ENCODE peak calls at places on chromosomes 4 and X, in six cellular contexts. One of them, this sample, is unnamed.

GRCh38 chr4:143025111-143025704 is 159.5 kb upstream of the USP38 start:
- DNase-seq in NCI-H1092: no peak
- DNase-seq in type B pancreatic cell: no peak
- DNase-seq in activated CD4-positive, alpha-beta T cell treated with anti-CD3 and anti-CD28 coated beads for 24 hours: no peak
- DNase-seq in C1 segment of cervical spinal cord: no peak
- DNase-seq in neural progenitor cell: peak; percentile 54
- DNase-seq in this sample: peak; percentile 65

GRCh38 chr4:40152642-40153041 is 44.2 kb upstream of the RHOH start:
- DNase-seq in NCI-H1092: no peak
- DNase-seq in type B pancreatic cell: no peak
- DNase-seq in activated CD4-positive, alpha-beta T cell treated with anti-CD3 and anti-CD28 coated beads for 24 hours: no peak
- DNase-seq in C1 segment of cervical spinal cord: no peak
- DNase-seq in neural progenitor cell: no peak
- DNase-seq in this sample: no peak

GRCh38 chr4:153407906-153408305 is 58.3 kb upstream of the TMEM131L start:
- DNase-seq in NCI-H1092: no peak
- DNase-seq in type B pancreatic cell: no peak
- DNase-seq in activated CD4-positive, alpha-beta T cell treated with anti-CD3 and anti-CD28 coated beads for 24 hours: no peak
- DNase-seq in C1 segment of cervical spinal cord: no peak
- DNase-seq in neural progenitor cell: no peak
- DNase-seq in this sample: no peak

GRCh38 chr4:548976-549375 is 27.1 kb downstream of the TMEM271 start:
- DNase-seq in NCI-H1092: no peak
- DNase-seq in type B pancreatic cell: no peak
- DNase-seq in activated CD4-positive, alpha-beta T cell treated with anti-CD3 and anti-CD28 coated beads for 24 hours: no peak
- DNase-seq in C1 segment of cervical spinal cord: no peak
- DNase-seq in neural progenitor cell: no peak
- DNase-seq in this sample: peak; percentile 14

GRCh38 chr4:185456131-185456530 is 15.4 kb downstream of the CCDC110 start:
- DNase-seq in NCI-H1092: no peak
- DNase-seq in type B pancreatic cell: no peak
- DNase-seq in activated CD4-positive, alpha-beta T cell treated with anti-CD3 and anti-CD28 coated beads for 24 hours: no peak
- DNase-seq in C1 segment of cervical spinal cord: no peak
- DNase-seq in neural progenitor cell: no peak
- DNase-seq in this sample: no peak

GRCh38 chrX:153703036-153703370 is 15.3 kb downstream of the SLC6A8 start:
- DNase-seq in NCI-H1092: no peak
- DNase-seq in type B pancreatic cell: no peak
- DNase-seq in activated CD4-positive, alpha-beta T cell treated with anti-CD3 and anti-CD28 coated beads for 24 hours: no peak
- DNase-seq in C1 segment of cervical spinal cord: no peak
- DNase-seq in neural progenitor cell: no peak
- DNase-seq in this sample: no peak

GRCh38 chrX:25013593-25014365 is 2.0 kb downstream of the ARX start:
- DNase-seq in NCI-H1092: no peak
- DNase-seq in type B pancreatic cell: no peak
- DNase-seq in activated CD4-positive, alpha-beta T cell treated with anti-CD3 and anti-CD28 coated beads for 24 hours: no peak
- DNase-seq in C1 segment of cervical spinal cord: no peak
- DNase-seq in neural progenitor cell: peak; percentile 62
- DNase-seq in this sample: no peak

GRCh38 chrX:18890724-18891560 is 93.0 kb downstream of the PHKA2 start:
- DNase-seq in NCI-H1092: no peak
- DNase-seq in type B pancreatic cell: no peak
- DNase-seq in activated CD4-positive, alpha-beta T cell treated with anti-CD3 and anti-CD28 coated beads for 24 hours: no peak
- DNase-seq in C1 segment of cervical spinal cord: no peak
- DNase-seq in neural progenitor cell: no peak
- DNase-seq in this sample: no peak

GRCh38 chrX:107629533-107629909 is 1.2 kb downstream of the PRPS1 start:
- DNase-seq in NCI-H1092: no peak
- DNase-seq in type B pancreatic cell: no peak
- DNase-seq in activated CD4-positive, alpha-beta T cell treated with anti-CD3 and anti-CD28 coated beads for 24 hours: no peak
- DNase-seq in C1 segment of cervical spinal cord: peak; percentile 0
- DNase-seq in neural progenitor cell: peak; percentile 56
- DNase-seq in this sample: peak; percentile 13

GRCh38 chrX:52874661-52875060 is 6.8 kb upstream of the XAGE3 start:
- DNase-seq in NCI-H1092: no peak
- DNase-seq in type B pancreatic cell: no peak
- DNase-seq in activated CD4-positive, alpha-beta T cell treated with anti-CD3 and anti-CD28 coated beads for 24 hours: no peak
- DNase-seq in C1 segment of cervical spinal cord: no peak
- DNase-seq in neural progenitor cell: no peak
- DNase-seq in this sample: no peak

GRCh38 chrX:99820197-99820596 is 589.9 kb downstream of the PCDH19 start:
- DNase-seq in NCI-H1092: no peak
- DNase-seq in type B pancreatic cell: no peak
- DNase-seq in activated CD4-positive, alpha-beta T cell treated with anti-CD3 and anti-CD28 coated beads for 24 hours: no peak
- DNase-seq in C1 segment of cervical spinal cord: no peak
- DNase-seq in neural progenitor cell: no peak
- DNase-seq in this sample: no peak

GRCh38 chrX:93538575-93538974 is 134.8 kb downstream of the NAP1L3 start:
- DNase-seq in NCI-H1092: no peak
- DNase-seq in type B pancreatic cell: no peak
- DNase-seq in activated CD4-positive, alpha-beta T cell treated with anti-CD3 and anti-CD28 coated beads for 24 hours: no peak
- DNase-seq in C1 segment of cervical spinal cord: no peak
- DNase-seq in neural progenitor cell: no peak
- DNase-seq in this sample: peak; percentile 10

GRCh38 chr4:141849778-141850177 is 213.4 kb downstream of the IL15 start:
- DNase-seq in NCI-H1092: no peak
- DNase-seq in type B pancreatic cell: no peak
- DNase-seq in activated CD4-positive, alpha-beta T cell treated with anti-CD3 and anti-CD28 coated beads for 24 hours: no peak
- DNase-seq in C1 segment of cervical spinal cord: no peak
- DNase-seq in neural progenitor cell: no peak
- DNase-seq in this sample: no peak

GRCh38 chr4:82560853-82561744 is 689 bp downstream of the TMEM150C start:
- DNase-seq in NCI-H1092: peak; percentile 31
- DNase-seq in type B pancreatic cell: no peak
- DNase-seq in activated CD4-positive, alpha-beta T cell treated with anti-CD3 and anti-CD28 coated beads for 24 hours: no peak
- DNase-seq in C1 segment of cervical spinal cord: no peak
- DNase-seq in neural progenitor cell: no peak
- DNase-seq in this sample: peak; percentile 50

GRCh38 chr4:140125374-140125773 is 28.6 kb downstream of the MAML3 start:
- DNase-seq in NCI-H1092: no peak
- DNase-seq in type B pancreatic cell: no peak
- DNase-seq in activated CD4-positive, alpha-beta T cell treated with anti-CD3 and anti-CD28 coated beads for 24 hours: no peak
- DNase-seq in C1 segment of cervical spinal cord: no peak
- DNase-seq in neural progenitor cell: no peak
- DNase-seq in this sample: no peak

GRCh38 chr4:173525118-173526033 is 4.7 kb downstream of the HAND2 start:
- DNase-seq in NCI-H1092: no peak
- DNase-seq in type B pancreatic cell: no peak
- DNase-seq in activated CD4-positive, alpha-beta T cell treated with anti-CD3 and anti-CD28 coated beads for 24 hours: no peak
- DNase-seq in C1 segment of cervical spinal cord: no peak
- DNase-seq in neural progenitor cell: peak; percentile 64
- DNase-seq in this sample: peak; percentile 69

GRCh38 chrX:108722561-108722960 is 13.8 kb downstream of the IRS4 start:
- DNase-seq in NCI-H1092: no peak
- DNase-seq in type B pancreatic cell: no peak
- DNase-seq in activated CD4-positive, alpha-beta T cell treated with anti-CD3 and anti-CD28 coated beads for 24 hours: no peak
- DNase-seq in C1 segment of cervical spinal cord: no peak
- DNase-seq in neural progenitor cell: no peak
- DNase-seq in this sample: no peak

GRCh38 chr4:34094114-34094513 is 2150.2 kb downstream of the ARAP2 start:
- DNase-seq in NCI-H1092: no peak
- DNase-seq in type B pancreatic cell: no peak
- DNase-seq in activated CD4-positive, alpha-beta T cell treated with anti-CD3 and anti-CD28 coated beads for 24 hours: no peak
- DNase-seq in C1 segment of cervical spinal cord: no peak
- DNase-seq in neural progenitor cell: no peak
- DNase-seq in this sample: no peak

GRCh38 chr4:56123051-56123450 is 174.3 kb downstream of the CEP135 start:
- DNase-seq in NCI-H1092: no peak
- DNase-seq in type B pancreatic cell: no peak
- DNase-seq in activated CD4-positive, alpha-beta T cell treated with anti-CD3 and anti-CD28 coated beads for 24 hours: no peak
- DNase-seq in C1 segment of cervical spinal cord: no peak
- DNase-seq in neural progenitor cell: no peak
- DNase-seq in this sample: no peak

GRCh38 chrX:119604778-119605177 is 1.4 kb downstream of the NKRF start:
- DNase-seq in NCI-H1092: no peak
- DNase-seq in type B pancreatic cell: no peak
- DNase-seq in activated CD4-positive, alpha-beta T cell treated with anti-CD3 and anti-CD28 coated beads for 24 hours: no peak
- DNase-seq in C1 segment of cervical spinal cord: no peak
- DNase-seq in neural progenitor cell: peak; percentile 7
- DNase-seq in this sample: no peak

GRCh38 chrX:136261316-136261715 is 10.1 kb upstream of the MAP7D3 start:
- DNase-seq in NCI-H1092: no peak
- DNase-seq in type B pancreatic cell: no peak
- DNase-seq in activated CD4-positive, alpha-beta T cell treated with anti-CD3 and anti-CD28 coated beads for 24 hours: no peak
- DNase-seq in C1 segment of cervical spinal cord: no peak
- DNase-seq in neural progenitor cell: no peak
- DNase-seq in this sample: no peak

GRCh38 chr4:137106733-137107132 is 425.6 kb downstream of the PCDH18 start:
- DNase-seq in NCI-H1092: no peak
- DNase-seq in type B pancreatic cell: no peak
- DNase-seq in activated CD4-positive, alpha-beta T cell treated with anti-CD3 and anti-CD28 coated beads for 24 hours: no peak
- DNase-seq in C1 segment of cervical spinal cord: no peak
- DNase-seq in neural progenitor cell: no peak
- DNase-seq in this sample: no peak

GRCh38 chr4:127632420-127633403 is at the start of gene INTU:
- DNase-seq in NCI-H1092: peak; percentile 90
- DNase-seq in type B pancreatic cell: peak; percentile 89
- DNase-seq in activated CD4-positive, alpha-beta T cell treated with anti-CD3 and anti-CD28 coated beads for 24 hours: peak; percentile 26
- DNase-seq in C1 segment of cervical spinal cord: peak; percentile 62
- DNase-seq in neural progenitor cell: peak; percentile 97
- DNase-seq in this sample: peak; percentile 98

GRCh38 chr4:118993329-118993728 is 104.7 kb downstream of the SYNPO2 start:
- DNase-seq in NCI-H1092: no peak
- DNase-seq in type B pancreatic cell: no peak
- DNase-seq in activated CD4-positive, alpha-beta T cell treated with anti-CD3 and anti-CD28 coated beads for 24 hours: no peak
- DNase-seq in C1 segment of cervical spinal cord: no peak
- DNase-seq in neural progenitor cell: no peak
- DNase-seq in this sample: no peak

GRCh38 chrX:63784346-63784901 is 590 bp downstream of the ARHGEF9 start:
- DNase-seq in NCI-H1092: no peak
- DNase-seq in type B pancreatic cell: no peak
- DNase-seq in activated CD4-positive, alpha-beta T cell treated with anti-CD3 and anti-CD28 coated beads for 24 hours: no peak
- DNase-seq in C1 segment of cervical spinal cord: no peak
- DNase-seq in neural progenitor cell: peak; percentile 4
- DNase-seq in this sample: no peak

GRCh38 chr4:73381214-73381613 is 22.9 kb upstream of the ALB start:
- DNase-seq in NCI-H1092: no peak
- DNase-seq in type B pancreatic cell: no peak
- DNase-seq in activated CD4-positive, alpha-beta T cell treated with anti-CD3 and anti-CD28 coated beads for 24 hours: no peak
- DNase-seq in C1 segment of cervical spinal cord: no peak
- DNase-seq in neural progenitor cell: no peak
- DNase-seq in this sample: no peak

GRCh38 chrX:79366556-79366887 is 612 bp downstream of the ITM2A start:
- DNase-seq in NCI-H1092: no peak
- DNase-seq in type B pancreatic cell: no peak
- DNase-seq in activated CD4-positive, alpha-beta T cell treated with anti-CD3 and anti-CD28 coated beads for 24 hours: no peak
- DNase-seq in C1 segment of cervical spinal cord: no peak
- DNase-seq in neural progenitor cell: no peak
- DNase-seq in this sample: no peak

GRCh38 chr4:116027311-116027710 is 913.9 kb upstream of the NDST4 start:
- DNase-seq in NCI-H1092: no peak
- DNase-seq in type B pancreatic cell: no peak
- DNase-seq in activated CD4-positive, alpha-beta T cell treated with anti-CD3 and anti-CD28 coated beads for 24 hours: no peak
- DNase-seq in C1 segment of cervical spinal cord: no peak
- DNase-seq in neural progenitor cell: no peak
- DNase-seq in this sample: no peak

GRCh38 chr4:80189581-80189955 is 7.7 kb upstream of the PRDM8 start:
- DNase-seq in NCI-H1092: no peak
- DNase-seq in type B pancreatic cell: no peak
- DNase-seq in activated CD4-positive, alpha-beta T cell treated with anti-CD3 and anti-CD28 coated beads for 24 hours: no peak
- DNase-seq in C1 segment of cervical spinal cord: no peak
- DNase-seq in neural progenitor cell: no peak
- DNase-seq in this sample: no peak

GRCh38 chrX:148664171-148664570 is 163.8 kb downstream of the AFF2 start:
- DNase-seq in NCI-H1092: no peak
- DNase-seq in type B pancreatic cell: no peak
- DNase-seq in activated CD4-positive, alpha-beta T cell treated with anti-CD3 and anti-CD28 coated beads for 24 hours: no peak
- DNase-seq in C1 segment of cervical spinal cord: no peak
- DNase-seq in neural progenitor cell: no peak
- DNase-seq in this sample: no peak

GRCh38 chr4:6371827-6372226 is 100.6 kb downstream of the PPP2R2C start:
- DNase-seq in NCI-H1092: no peak
- DNase-seq in type B pancreatic cell: no peak
- DNase-seq in activated CD4-positive, alpha-beta T cell treated with anti-CD3 and anti-CD28 coated beads for 24 hours: no peak
- DNase-seq in C1 segment of cervical spinal cord: no peak
- DNase-seq in neural progenitor cell: no peak
- DNase-seq in this sample: no peak

GRCh38 chr4:185096032-185096653 is 46.9 kb upstream of the SLC25A4 start:
- DNase-seq in NCI-H1092: peak; percentile 1
- DNase-seq in type B pancreatic cell: no peak
- DNase-seq in activated CD4-positive, alpha-beta T cell treated with anti-CD3 and anti-CD28 coated beads for 24 hours: no peak
- DNase-seq in C1 segment of cervical spinal cord: no peak
- DNase-seq in neural progenitor cell: peak; percentile 57
- DNase-seq in this sample: peak; percentile 70

GRCh38 chr4:156194896-156195295 is 241.2 kb upstream of the CTSO start:
- DNase-seq in NCI-H1092: no peak
- DNase-seq in type B pancreatic cell: no peak
- DNase-seq in activated CD4-positive, alpha-beta T cell treated with anti-CD3 and anti-CD28 coated beads for 24 hours: no peak
- DNase-seq in C1 segment of cervical spinal cord: no peak
- DNase-seq in neural progenitor cell: no peak
- DNase-seq in this sample: no peak

GRCh38 chrX:70998402-70999027 is 67.6 kb upstream of the SLC7A3 start:
- DNase-seq in NCI-H1092: no peak
- DNase-seq in type B pancreatic cell: no peak
- DNase-seq in activated CD4-positive, alpha-beta T cell treated with anti-CD3 and anti-CD28 coated beads for 24 hours: no peak
- DNase-seq in C1 segment of cervical spinal cord: no peak
- DNase-seq in neural progenitor cell: peak; percentile 69
- DNase-seq in this sample: peak; percentile 65

GRCh38 chr4:78652282-78652876 is 100.8 kb downstream of the ANXA3 start:
- DNase-seq in NCI-H1092: no peak
- DNase-seq in type B pancreatic cell: no peak
- DNase-seq in activated CD4-positive, alpha-beta T cell treated with anti-CD3 and anti-CD28 coated beads for 24 hours: no peak
- DNase-seq in C1 segment of cervical spinal cord: peak; percentile 20
- DNase-seq in neural progenitor cell: no peak
- DNase-seq in this sample: no peak

GRCh38 chr4:127124919-127125318 is 507.8 kb upstream of the INTU start:
- DNase-seq in NCI-H1092: peak; percentile 25
- DNase-seq in type B pancreatic cell: no peak
- DNase-seq in activated CD4-positive, alpha-beta T cell treated with anti-CD3 and anti-CD28 coated beads for 24 hours: no peak
- DNase-seq in C1 segment of cervical spinal cord: no peak
- DNase-seq in neural progenitor cell: no peak
- DNase-seq in this sample: peak; percentile 30

This sample was measured in GM23338.